ENCODE peak calls at places on chromosomes 1 and 21, in eight cellular contexts. G, V, E, Y, J, Q, R and A are unnamed samples.

GRCh38 chr1:32286763-32287162 is 5.1 kb upstream of the HDAC1 start:
- DNase-seq in Y (no peak), V (no peak), Q (no peak), R (no peak), G (no peak), J (no peak), E (no peak), A (no peak)

GRCh38 chr1:117650840-117651568 is 45.2 kb downstream of the TENT5C start:
- DNase-seq in R (no peak), J (no peak), G (no peak), E (no peak), Y (no peak), V (no peak), Q (no peak), A (no peak)

GRCh38 chr1:26082020-26082350 is 14.6 kb upstream of the TRIM63 start:
- DNase-seq in V (no peak), Y (no peak), J (no peak), G (no peak), Q (no peak), E (no peak), R (no peak), A (no peak)

GRCh38 chr1:204495078-204495753 is 611 bp upstream of the PIK3C2B start:
- DNase-seq in J (no peak), V (peak; percentile 54), G (no peak), R (no peak), E (no peak), Q (no peak), Y (no peak), A (no peak)

GRCh38 chr1:61318319-61319125 is 236.2 kb downstream of the NFIA start:
- DNase-seq in E (no peak), Y (peak; percentile 92), R (peak; percentile 35), V (peak; percentile 32), Q (peak; percentile 91), G (no peak), J (peak; percentile 81), A (no peak)

GRCh38 chr1:247096544-247096943 is 7.6 kb downstream of the ZNF669 start:
- DNase-seq in V (no peak), Q (no peak), E (no peak), J (no peak), G (no peak), R (no peak), Y (no peak), A (no peak)

GRCh38 chr1:9481048-9481447 is 58.2 kb upstream of the SLC25A33 start:
- DNase-seq in J (no peak), Q (no peak), R (no peak), V (no peak), E (no peak), G (no peak), Y (no peak), A (no peak)

GRCh38 chr1:202959276-202959620 is 1.1 kb upstream of the ADIPOR1 start:
- DNase-seq in J (peak; percentile 55), G (no peak), E (no peak), Y (no peak), Q (no peak), R (no peak), V (no peak), A (no peak)

GRCh38 chr1:42931911-42932422 is 26.7 kb downstream of the SLC2A1 start:
- DNase-seq in E (no peak), R (peak; percentile 18), Y (no peak), Q (no peak), G (peak; percentile 94), J (no peak), V (peak; percentile 88), A (no peak)

GRCh38 chr1:153616885-153617428 is 832 bp upstream of the S100A14 start:
- DNase-seq in J (no peak), Y (no peak), G (no peak), Q (no peak), V (peak; percentile 7), E (no peak), R (no peak), A (no peak)

GRCh38 chr1:153619171-153619570 is 3.0 kb upstream of the S100A14 start:
- DNase-seq in R (no peak), E (no peak), Q (no peak), Y (no peak), V (no peak), J (no peak), G (peak; percentile 9), A (no peak)

GRCh38 chr1:153615406-153615805 is 719 bp downstream of the S100A14 start:
- DNase-seq in J (no peak), E (no peak), Y (no peak), V (peak; percentile 15), R (no peak), Q (no peak), G (peak; percentile 46), A (no peak)

GRCh38 chr1:153616144-153616884 is at the start of gene S100A14:
- DNase-seq in R (peak; percentile 57), E (no peak), J (no peak), Y (no peak), G (peak; percentile 94), Q (no peak), V (peak; percentile 47), A (no peak)

DNA sequence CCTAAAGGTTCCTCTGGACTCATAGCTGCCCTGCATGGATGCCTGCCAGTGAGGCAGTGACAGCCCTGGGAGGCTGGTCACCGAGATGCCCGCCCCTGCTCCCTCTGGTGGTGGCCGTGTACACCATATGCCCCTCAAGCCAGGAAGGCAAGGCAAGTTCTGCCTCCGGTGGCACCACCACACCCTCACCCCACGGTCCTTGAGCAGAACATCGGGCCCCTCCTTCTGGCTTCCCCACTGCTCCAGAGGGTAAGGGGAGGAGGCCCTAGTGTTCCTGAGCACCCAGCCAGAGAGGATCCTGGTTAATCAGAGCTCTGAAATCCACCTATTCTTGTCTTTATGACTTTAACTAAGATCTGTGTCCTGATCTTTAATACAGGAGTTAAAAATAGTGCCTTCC is 1.6 kb upstream of the S100A14 start:
- DNase-seq in Y (peak; percentile 71), J (no peak), E (no peak), Q (peak; percentile 51), V (peak; percentile 34), R (peak; percentile 76), G (peak; percentile 90), A (peak; percentile 49)
- TF ChIP-seq CTCF in Y (peak; percentile 82), J (no peak), E (no peak), Q (peak; percentile 52), V (peak; percentile 83), R (no peak), G (no peak), A (peak; percentile 63)

DNA sequence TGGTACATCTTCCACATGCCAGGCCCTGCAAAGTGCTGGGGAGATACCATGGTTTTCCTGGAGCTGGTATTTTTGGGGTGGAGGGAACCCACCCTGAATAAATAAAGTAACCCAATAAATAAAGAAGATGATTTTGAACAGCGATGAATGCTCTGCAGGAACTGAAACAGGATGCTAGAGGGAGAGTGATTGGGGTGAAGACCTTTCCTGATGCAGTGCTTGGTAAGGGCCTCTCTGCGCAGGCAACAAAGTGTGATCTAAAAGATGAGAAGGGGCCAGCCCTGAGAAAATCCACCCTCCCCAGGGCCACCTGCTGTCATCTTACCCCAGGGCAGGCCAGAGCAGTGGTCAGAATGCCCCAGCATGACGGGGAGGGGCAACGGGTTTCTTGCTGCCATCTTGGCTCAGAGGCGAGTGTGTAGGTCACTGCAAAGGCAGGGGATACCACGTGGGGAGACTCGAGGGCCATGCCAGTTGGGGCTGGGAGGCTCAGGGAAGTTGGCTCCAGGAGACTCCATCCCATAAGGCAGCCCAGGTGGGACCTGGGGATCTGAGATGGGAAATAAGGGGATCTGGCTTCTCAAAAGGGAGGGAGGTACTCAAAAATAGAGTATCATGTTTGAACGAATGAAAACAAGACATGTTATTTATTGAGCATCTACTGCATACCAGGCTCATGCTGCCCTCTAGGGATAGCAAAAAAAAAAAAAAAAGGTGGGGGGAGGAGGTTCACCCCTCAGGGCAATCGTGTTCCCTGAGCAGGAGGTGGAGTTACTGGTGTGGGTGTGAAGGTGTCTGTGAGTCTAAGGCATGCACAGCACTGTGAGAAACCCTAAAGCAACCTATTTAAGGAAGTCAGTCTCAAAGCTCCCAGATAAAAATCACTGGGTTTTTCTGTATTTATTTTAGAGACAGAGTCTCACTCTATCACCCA is 2.8 kb downstream of the SRARP start:
- DNase-seq in E (no peak), G (peak; percentile 12), Q (peak; percentile 33), V (peak; percentile 61), Y (peak; percentile 39), R (no peak), J (peak; percentile 45), A (no peak)
- TF ChIP-seq CTCF in E (no peak), G (no peak), Q (peak; percentile 15), V (peak; percentile 21), Y (peak; percentile 7), R (no peak), J (peak; percentile 42), A (no peak)

GRCh38 chr1:62906428-62906886 is 122.5 kb downstream of the ATG4C start:
- DNase-seq in E (no peak), Q (peak; percentile 26), Y (peak; percentile 9), J (peak; percentile 38), V (no peak), R (no peak), G (no peak), A (peak; percentile 19)
- TF ChIP-seq CTCF in E (no peak), Q (peak; percentile 55), Y (peak; percentile 47), J (peak; percentile 72), V (peak; percentile 18), R (no peak), G (no peak), A (peak; percentile 64)

GRCh38 chr21:42306366-42307035 is 8.7 kb downstream of the TFF3 start:
- DNase-seq in Y (no peak), R (no peak), V (no peak), G (no peak), J (no peak), E (no peak), Q (no peak), A (no peak)

GRCh38 chr21:42303443-42303842 is 11.8 kb downstream of the TFF3 start:
- DNase-seq in Q (no peak), J (no peak), R (no peak), G (no peak), V (no peak), Y (no peak), E (no peak), A (no peak)

GRCh38 chr21:42305707-42306147 is 9.5 kb downstream of the TFF3 start:
- DNase-seq in R (no peak), Y (no peak), Q (no peak), V (no peak), E (no peak), G (no peak), J (no peak), A (no peak)

GRCh38 chr21:42302794-42303193 is 12.4 kb downstream of the TFF3 start:
- DNase-seq in Y (no peak), V (no peak), G (no peak), J (no peak), R (no peak), Q (no peak), E (no peak), A (no peak)

DNA sequence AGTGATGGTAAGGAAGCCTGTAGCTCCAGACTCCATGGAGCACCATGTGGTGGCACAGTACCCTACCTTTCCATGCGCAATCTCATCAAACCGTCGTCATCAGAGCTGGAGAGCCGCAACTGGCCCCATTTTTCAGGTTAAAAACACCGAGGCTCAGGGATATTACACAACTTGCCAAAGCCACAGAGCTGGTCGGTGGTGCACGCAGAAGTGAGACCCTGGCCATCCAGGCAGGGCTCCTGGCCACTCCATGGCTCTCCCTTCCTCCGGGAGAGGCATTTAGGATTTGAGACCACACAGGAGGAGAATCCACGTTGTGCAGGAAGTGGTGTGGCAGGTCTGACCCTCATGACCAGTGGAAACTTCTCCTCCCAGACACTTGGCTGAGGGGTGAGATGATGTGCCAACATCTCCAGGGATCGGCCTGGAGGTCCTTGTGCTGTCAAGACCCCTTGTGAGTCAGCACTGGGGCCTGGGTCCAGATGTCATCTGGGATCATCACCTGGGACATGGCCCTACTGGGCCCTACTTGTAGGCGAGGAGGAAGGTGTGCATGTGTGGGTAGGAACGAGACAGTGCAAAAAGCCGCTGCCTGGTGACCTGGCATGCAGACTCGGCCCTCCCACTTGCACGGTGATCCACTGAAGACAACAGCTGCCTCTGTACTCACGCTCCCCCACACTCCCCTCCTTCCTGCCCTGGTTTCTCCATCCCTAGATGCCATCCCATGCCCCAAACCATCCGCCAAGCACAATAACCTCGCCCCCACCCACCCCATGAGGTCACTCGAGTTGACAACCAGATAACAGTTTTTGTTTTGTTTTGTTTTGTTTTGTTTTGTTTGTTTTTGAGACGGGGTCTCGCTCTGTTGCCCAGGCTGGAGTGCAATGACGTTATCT is 10.4 kb downstream of the TFF3 start:
- DNase-seq in J (no peak), G (peak; percentile 24), R (no peak), Y (no peak), E (no peak), V (no peak), Q (no peak), A (no peak)
- TF ChIP-seq CTCF in J (no peak), G (no peak), R (no peak), Y (no peak), E (no peak), V (no peak), Q (no peak), A (no peak)